ENCODE peak calls at places on chromosomes 13 and 19, in eight cellular contexts. A, M, J, Z, P, B, N and I are unnamed samples.

GRCh38 chr13:98678741-98679140 is 73.7 kb downstream of the SLC15A1 start:
- DNase-seq in A (no peak), M (no peak), J (no peak), Z (no peak), P (no peak), B (no peak), N (no peak), I (no peak)

GRCh38 chr13:109666656-109667448 is 119.5 kb downstream of the IRS2 start:
- DNase-seq in A (no peak), M (peak), J (no peak), Z (no peak), P (no peak), B (no peak), N (no peak), I (no peak)

GRCh38 chr13:75889427-75889826 is 253.3 kb downstream of the LMO7 start:
- DNase-seq in A (no peak), M (no peak), J (no peak), Z (no peak), P (no peak), B (no peak), N (no peak), I (no peak)

GRCh38 chr13:20495087-20496023 is 30.3 kb downstream of the CRYL1 start:
- DNase-seq in A (peak), M (peak), J (peak), Z (peak), P (peak), B (no peak), N (no peak), I (no peak)

GRCh38 chr13:101552797-101553196 is 100.3 kb downstream of the ITGBL1 start:
- DNase-seq in A (no peak), M (peak), J (no peak), Z (no peak), P (peak), B (no peak), N (no peak), I (no peak)

GRCh38 chr19:27764186-27764804 is 1448.7 kb downstream of the UQCRFS1 start:
- DNase-seq in A (no peak), M (no peak), J (no peak), Z (no peak), P (no peak), B (no peak), N (no peak), I (no peak)

GRCh38 chr19:39078436-39079200 is 5.5 kb upstream of the ACP7 start:
- DNase-seq in A (no peak), M (peak), J (no peak), Z (no peak), P (peak), B (no peak), N (no peak), I (no peak)

GRCh38 chr19:41957838-41958366 is 1.2 kb downstream of the RABAC1 start:
- DNase-seq in A (peak), M (peak), J (no peak), Z (peak), P (peak), B (no peak), N (peak), I (peak)

GRCh38 chr19:4099054-4099764 is 24.7 kb downstream of the MAP2K2 start:
- DNase-seq in A (no peak), M (no peak), J (no peak), Z (no peak), P (no peak), B (no peak), N (no peak), I (no peak)

GRCh38 chr13:102309110-102309509 is 92.7 kb downstream of the FGF14 start:
- DNase-seq in A (no peak), M (no peak), J (no peak), Z (no peak), P (no peak), B (no peak), N (no peak), I (no peak)

GRCh38 chr13:25901460-25902376 is 150.1 kb downstream of the SHISA2 start:
- DNase-seq in A (no peak), M (peak), J (no peak), Z (no peak), P (peak), B (no peak), N (no peak), I (no peak)

GRCh38 chr19:7679017-7679720 is 1.5 kb upstream of the TRAPPC5 start:
- DNase-seq in A (peak), M (no peak), J (peak), Z (no peak), P (no peak), B (no peak), N (no peak), I (no peak)